ENCODE peak calls at places on chromosomes 3 and 15, in four cellular contexts. J is ovary, H is tibial nerve, G is sigmoid colon. I is an unnamed sample.

GRCh38 chr3:69948246-69948862 is 51.2 kb upstream of the SAMMSON start:
- DNase-seq in H (no peak), J (no peak), G (no peak), I (no peak)

GRCh38 chr15:87477759-87478687 is 778.5 kb downstream of the NTRK3 start:
- DNase-seq in H (peak), J (no peak), G (peak), I (no peak)

GRCh38 chr3:123816673-123817207 is 67.4 kb downstream of the MYLK start:
- DNase-seq in H (no peak), J (no peak), G (no peak), I (peak)

GRCh38 chr3:186529204-186529999 is 14.8 kb downstream of the CRYGS start:
- DNase-seq in G (no peak), J (no peak), H (no peak), I (no peak)

GRCh38 chr15:78179906-78180305 is 30.7 kb downstream of the IDH3A start:
- DNase-seq in H (no peak), J (no peak), G (no peak), I (no peak)

GRCh38 chr3:175591375-175591774 is 732.2 kb downstream of the NAALADL2 start:
- DNase-seq in G (no peak), J (no peak), H (no peak), I (no peak)

GRCh38 chr15:27704939-27705514 is 394.1 kb downstream of the OCA2 start:
- DNase-seq in G (no peak), H (no peak), J (no peak), I (no peak)

GRCh38 chr3:16378920-16379319 is 113.9 kb downstream of the OXNAD1 start:
- DNase-seq in J (no peak), H (no peak), G (no peak), I (no peak)

GRCh38 chr3:66473637-66474036 is 27.2 kb downstream of the LRIG1 start:
- DNase-seq in J (no peak), H (no peak), G (no peak), I (no peak)

GRCh38 chr15:101320501-101321052 is 25.5 kb upstream of the SNRPA1 start:
- DNase-seq in J (no peak), H (peak), G (peak), I (no peak)

GRCh38 chr3:41237907-41238306 is 38.6 kb downstream of the CTNNB1 start:
- DNase-seq in H (no peak), G (no peak), J (no peak), I (no peak)

GRCh38 chr3:32239638-32240550 is 1.4 kb downstream of the CMTM8 start:
- DNase-seq in J (no peak), H (no peak), G (no peak), I (peak)

GRCh38 chr3:186472466-186473008 is 71.6 kb downstream of the CRYGS start:
- DNase-seq in J (no peak), G (no peak), H (no peak), I (peak)

GRCh38 chr15:38883987-38884386 is 319.4 kb upstream of the RASGRP1 start:
- DNase-seq in H (no peak), G (no peak), J (no peak), I (no peak)

GRCh38 chr3:139448104-139448503 is 28.2 kb downstream of the RBP2 start:
- DNase-seq in J (no peak), H (no peak), G (no peak), I (no peak)

GRCh38 chr15:89401636-89402252 is 67.1 kb upstream of the POLG start:
- DNase-seq in G (no peak), J (no peak), H (no peak), I (no peak)

GRCh38 chr3:134859341-134859740 is 64.3 kb downstream of the EPHB1 start:
- DNase-seq in J (no peak), H (no peak), G (no peak), I (no peak)

GRCh38 chr15:58513008-58513407 is 81.2 kb downstream of the LIPC start:
- DNase-seq in G (no peak), H (no peak), J (no peak), I (no peak)

GRCh38 chr3:110521019-110521418 is 550.6 kb upstream of the NECTIN3 start:
- DNase-seq in G (no peak), J (no peak), H (no peak), I (no peak)

GRCh38 chr3:105228696-105229095 is 138.0 kb upstream of the ALCAM start:
- DNase-seq in G (no peak), J (no peak), H (no peak), I (no peak)

GRCh38 chr3:193851416-193851815 is 258.4 kb downstream of the OPA1 start:
- DNase-seq in J (no peak), G (no peak), H (no peak), I (no peak)

GRCh38 chr3:149120051-149120972 is 9.1 kb upstream of the HPS3 start:
- DNase-seq in H (peak), J (no peak), G (no peak), I (no peak)

GRCh38 chr3:113927556-113927955 is 20.3 kb upstream of the ZDHHC23 start:
- DNase-seq in H (no peak), G (no peak), J (no peak), I (no peak)

GRCh38 chr3:169623971-169624370 is 39.5 kb downstream of the MECOM start:
- DNase-seq in H (no peak), G (no peak), J (no peak), I (no peak)

GRCh38 chr15:101669744-101670143 is 17.6 kb upstream of the TM2D3 start:
- DNase-seq in J (no peak), G (no peak), H (no peak), I (no peak)

GRCh38 chr3:151974067-151974466 is 100.6 kb downstream of the SUCNR1 start:
- DNase-seq in G (no peak), J (no peak), H (no peak), I (no peak)

GRCh38 chr15:44536298-44536961 is 517 bp upstream of the EIF3J start:
- DNase-seq in J (no peak), H (peak), G (no peak), I (peak)

GRCh38 chr3:178385280-178385952 is 150.8 kb upstream of the KCNMB2 start:
- DNase-seq in H (peak), J (no peak), G (no peak), I (no peak)

GRCh38 chr3:129352045-129352444 is 73.4 kb downstream of the HMCES start:
- DNase-seq in J (no peak), H (no peak), G (no peak), I (no peak)
- TF ChIP-seq CTCF in J (no peak), H (no peak), G (no peak), I (no peak)

DNA sequence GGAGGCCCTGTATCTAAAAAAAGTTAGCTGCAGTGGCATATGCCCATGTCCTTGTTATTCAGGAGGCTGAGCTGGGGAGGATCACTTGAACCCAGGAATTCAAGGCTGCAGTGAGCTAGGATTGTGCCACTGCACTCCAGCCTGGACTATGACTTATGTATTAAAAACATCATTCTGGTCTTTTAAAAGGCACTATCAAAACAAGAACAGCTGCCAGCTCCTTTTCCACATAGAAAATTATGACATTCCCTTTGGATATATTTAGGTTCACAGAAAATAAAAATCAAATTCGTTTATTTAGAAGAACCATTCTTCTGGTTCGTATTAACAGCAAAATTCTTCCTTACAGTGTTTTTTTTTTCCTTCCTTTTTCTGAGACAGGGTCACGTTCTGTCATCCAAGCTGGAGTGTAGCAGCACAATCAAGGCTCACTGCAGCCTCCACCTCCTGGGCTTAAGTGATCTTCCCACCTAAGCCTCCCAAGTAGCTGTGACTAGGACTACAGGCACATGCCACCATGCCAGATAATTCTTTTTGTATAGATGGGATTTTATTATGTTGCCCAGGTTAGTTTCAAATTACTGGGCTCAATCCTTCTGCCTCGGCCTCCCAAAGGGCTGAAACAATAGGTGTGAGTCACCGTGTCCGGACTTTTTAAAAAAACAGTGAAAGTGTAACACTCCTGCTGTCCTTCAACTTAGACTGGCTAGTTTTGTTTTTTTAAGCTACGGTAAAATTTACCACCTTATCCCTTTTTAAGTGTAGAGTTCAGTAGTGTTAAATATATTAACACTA is 13.9 kb downstream of the ICE2 start:
- DNase-seq in G (no peak), H (no peak), J (no peak), I (no peak)
- TF ChIP-seq EP300 in G (no peak), H (no peak), J (no peak), I (no peak)

DNA sequence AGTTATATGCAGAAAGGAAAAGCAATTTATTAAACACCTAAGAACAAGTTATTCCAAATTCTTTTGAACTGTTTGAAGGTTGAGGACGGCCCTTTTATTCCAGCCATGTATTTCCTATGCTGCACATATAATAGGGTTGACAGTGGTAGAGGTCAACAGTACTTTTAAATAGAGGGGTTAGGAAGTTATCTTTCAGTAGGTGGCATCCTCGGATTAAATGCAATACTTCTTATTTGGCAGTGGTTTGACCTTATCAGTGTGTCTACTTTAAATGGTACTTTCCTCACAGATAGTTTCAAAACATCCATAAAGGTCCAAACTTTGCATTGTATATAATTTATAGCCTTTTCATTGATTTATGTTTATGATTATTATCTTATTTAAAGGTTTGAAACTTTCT is 558.7 kb downstream of the TUSC7 start:
- DNase-seq in J (no peak), G (no peak), H (no peak), I (no peak)
- TF ChIP-seq CTCF in J (no peak), G (no peak), H (no peak), I (no peak)

GRCh38 chr15:70516408-70517193 is 246.8 kb downstream of the UACA start:
- DNase-seq in G (no peak), H (no peak), J (no peak), I (no peak)

GRCh38 chr15:70517194-70517590 is 246.2 kb downstream of the UACA start:
- DNase-seq in G (no peak), H (no peak), J (no peak), I (no peak)

GRCh38 chr15:70519616-70520015 is 243.7 kb downstream of the UACA start:
- DNase-seq in J (no peak), G (peak), H (no peak), I (no peak)

GRCh38 chr15:70519004-70519365 is 244.4 kb downstream of the UACA start:
- DNase-seq in G (peak), J (no peak), H (no peak), I (no peak)

GRCh38 chr15:70518201-70519003 is 245.0 kb downstream of the UACA start:
- DNase-seq in J (no peak), H (no peak), G (peak), I (no peak)
- TF ChIP-seq EP300 in J (no peak), H (no peak), G (no peak), I (no peak)

GRCh38 chr15:74543583-74543982 is 2.6 kb downstream of the ARID3B start:
- DNase-seq in J (no peak), G (no peak), H (no peak), I (no peak)
- TF ChIP-seq CTCF in J (no peak), G (no peak), H (no peak), I (no peak)

I was measured in esophagus muscularis mucosa.